ENCODE peak calls at places on chromosome 2, in four cellular contexts. One of them, this sample, is unnamed.

GRCh38 chr2:72414108-72414507 is 266.4 kb upstream of the CYP26B1 start:
- DNase-seq in amygdala: no peak
- DNase-seq in NCI-H345: no peak
- DNase-seq in HS-5: no peak
- DNase-seq in this sample: no peak

GRCh38 chr2:148552675-148553331 is 91.7 kb upstream of the EPC2 start:
- DNase-seq in amygdala: no peak
- DNase-seq in NCI-H345: peak; percentile 21
- DNase-seq in HS-5: no peak
- DNase-seq in this sample: peak; percentile 12

GRCh38 chr2:9984217-9984739 is 32.8 kb downstream of the GRHL1 start:
- DNase-seq in amygdala: no peak
- DNase-seq in NCI-H345: peak; percentile 40
- DNase-seq in HS-5: no peak
- DNase-seq in this sample: no peak

GRCh38 chr2:233816771-233817170 is 37.6 kb downstream of the HJURP start:
- DNase-seq in amygdala: no peak
- DNase-seq in NCI-H345: no peak
- DNase-seq in HS-5: no peak
- DNase-seq in this sample: no peak

GRCh38 chr2:56199492-56199891 is 15.7 kb downstream of the CCDC85A start:
- DNase-seq in amygdala: no peak
- DNase-seq in NCI-H345: no peak
- DNase-seq in HS-5: peak; percentile 60
- DNase-seq in this sample: no peak

GRCh38 chr2:99421469-99421868 is 68.3 kb downstream of the REV1 start:
- DNase-seq in amygdala: no peak
- DNase-seq in NCI-H345: no peak
- DNase-seq in HS-5: peak; percentile 57
- DNase-seq in this sample: no peak

GRCh38 chr2:24708537-24709152 is 84.5 kb downstream of the PTRHD1 start:
- DNase-seq in amygdala: no peak
- DNase-seq in NCI-H345: no peak
- DNase-seq in HS-5: peak; percentile 41
- DNase-seq in this sample: no peak

GRCh38 chr2:102439065-102439695 is 16.2 kb downstream of the IL18RAP start:
- DNase-seq in amygdala: no peak
- DNase-seq in NCI-H345: no peak
- DNase-seq in HS-5: peak; percentile 36
- DNase-seq in this sample: no peak

GRCh38 chr2:236661064-236661761 is 91.6 kb downstream of the ACKR3 start:
- DNase-seq in amygdala: no peak
- DNase-seq in NCI-H345: no peak
- DNase-seq in HS-5: no peak
- DNase-seq in this sample: no peak

GRCh38 chr2:226794751-226795171 is 4.9 kb downstream of the IRS1 start:
- DNase-seq in amygdala: no peak
- DNase-seq in NCI-H345: peak; percentile 25
- DNase-seq in HS-5: no peak
- DNase-seq in this sample: no peak

GRCh38 chr2:20637147-20637546 is 13.8 kb downstream of the HS1BP3 start:
- DNase-seq in amygdala: no peak
- DNase-seq in NCI-H345: no peak
- DNase-seq in HS-5: no peak
- DNase-seq in this sample: no peak

GRCh38 chr2:33033524-33034150 is 86.9 kb downstream of the LTBP1 start:
- DNase-seq in amygdala: no peak
- DNase-seq in NCI-H345: peak; percentile 37
- DNase-seq in HS-5: peak; percentile 28
- DNase-seq in this sample: no peak

GRCh38 chr2:44836174-44836573 is 105.3 kb upstream of the SIX3 start:
- DNase-seq in amygdala: no peak
- DNase-seq in NCI-H345: no peak
- DNase-seq in HS-5: no peak
- DNase-seq in this sample: peak; percentile 27

GRCh38 chr2:175964195-175964594 is 37.9 kb downstream of the LNPK start:
- DNase-seq in amygdala: no peak
- DNase-seq in NCI-H345: peak; percentile 3
- DNase-seq in HS-5: no peak
- DNase-seq in this sample: no peak

GRCh38 chr2:69291004-69291650 is 95.9 kb downstream of the GFPT1 start:
- DNase-seq in amygdala: no peak
- DNase-seq in NCI-H345: no peak
- DNase-seq in HS-5: no peak
- DNase-seq in this sample: no peak